ENCODE peak calls at places on chromosome 13, in four cellular contexts. One of them, this sample, is unnamed.

GRCh38 chr13:34469212-34469983 is 472.7 kb upstream of the NBEA start:
- DNase-seq in left ventricle myocardium inferior: no peak
- DNase-seq in ovary: no peak
- DNase-seq in heart right ventricle: no peak
- DNase-seq in this sample: no peak

GRCh38 chr13:39148513-39148961 is 110.3 kb downstream of the NHLRC3 start:
- DNase-seq in left ventricle myocardium inferior: no peak
- DNase-seq in ovary: no peak
- DNase-seq in heart right ventricle: no peak
- DNase-seq in this sample: no peak

GRCh38 chr13:111429064-111429558 is 108.7 kb downstream of the TEX29 start:
- DNase-seq in left ventricle myocardium inferior: no peak
- DNase-seq in ovary: no peak
- DNase-seq in heart right ventricle: peak; percentile 17
- DNase-seq in this sample: no peak

GRCh38 chr13:42478531-42479156 is 95.3 kb upstream of the TNFSF11 start:
- DNase-seq in left ventricle myocardium inferior: no peak
- DNase-seq in ovary: no peak
- DNase-seq in heart right ventricle: no peak
- DNase-seq in this sample: no peak

GRCh38 chr13:100363874-100364273 is 224.7 kb downstream of the GGACT start:
- DNase-seq in left ventricle myocardium inferior: no peak
- DNase-seq in ovary: no peak
- DNase-seq in heart right ventricle: no peak
- DNase-seq in this sample: no peak

GRCh38 chr13:25371608-25372274 is at the start of gene ATP8A2:
- DNase-seq in left ventricle myocardium inferior: no peak
- DNase-seq in ovary: no peak
- DNase-seq in heart right ventricle: no peak
- DNase-seq in this sample: no peak

GRCh38 chr13:36919206-36919832 is 719 bp downstream of the SMAD9 start:
- DNase-seq in left ventricle myocardium inferior: peak; percentile 37
- DNase-seq in ovary: peak; percentile 33
- DNase-seq in heart right ventricle: peak; percentile 29
- DNase-seq in this sample: peak; percentile 66

GRCh38 chr13:76992548-76993001 is 694 bp downstream of the CLN5 start:
- DNase-seq in left ventricle myocardium inferior: no peak
- DNase-seq in ovary: peak; percentile 25
- DNase-seq in heart right ventricle: peak; percentile 16
- DNase-seq in this sample: peak; percentile 36

GRCh38 chr13:82878536-82878935 is 1003.7 kb downstream of the SLITRK1 start:
- DNase-seq in left ventricle myocardium inferior: no peak
- DNase-seq in ovary: no peak
- DNase-seq in heart right ventricle: no peak
- DNase-seq in this sample: no peak

GRCh38 chr13:84139561-84140158 is 257.4 kb upstream of the SLITRK1 start:
- DNase-seq in left ventricle myocardium inferior: no peak
- DNase-seq in ovary: no peak
- DNase-seq in heart right ventricle: no peak
- DNase-seq in this sample: no peak

GRCh38 chr13:84132491-84132890 is 250.2 kb upstream of the SLITRK1 start:
- DNase-seq in left ventricle myocardium inferior: no peak
- DNase-seq in ovary: no peak
- DNase-seq in heart right ventricle: no peak
- DNase-seq in this sample: no peak

GRCh38 chr13:84136582-84136981 is 254.3 kb upstream of the SLITRK1 start:
- DNase-seq in left ventricle myocardium inferior: no peak
- DNase-seq in ovary: no peak
- DNase-seq in heart right ventricle: no peak
- DNase-seq in this sample: no peak

GRCh38 chr13:84137292-84137691 is 255.0 kb upstream of the SLITRK1 start:
- DNase-seq in left ventricle myocardium inferior: no peak
- DNase-seq in ovary: no peak
- DNase-seq in heart right ventricle: no peak
- DNase-seq in this sample: no peak
- H3K27ac ChIP-seq in left ventricle myocardium inferior: no peak overlapping the region
- H3K27ac ChIP-seq in ovary: no peak overlapping the region
- H3K27ac ChIP-seq in heart right ventricle: no peak overlapping the region
- H3K27ac ChIP-seq in this sample: no peak overlapping the region

GRCh38 chr13:112818698-112819045 is 128.8 kb downstream of the ATP11A start:
- DNase-seq in left ventricle myocardium inferior: no peak
- DNase-seq in ovary: no peak
- DNase-seq in heart right ventricle: no peak
- DNase-seq in this sample: no peak
- H3K36me3 ChIP-seq in left ventricle myocardium inferior: peaks cover 66% of the 10 kb centered on the region
- H3K36me3 ChIP-seq in ovary: no peaks in the 10 kb centered on the region
- H3K36me3 ChIP-seq in heart right ventricle: peaks cover 97% of the 10 kb centered on the region
- H3K36me3 ChIP-seq in this sample: peaks cover 31% of the 10 kb centered on the region

GRCh38 chr13:45333251-45333972 is 7.6 kb downstream of the TPT1 start:
- DNase-seq in left ventricle myocardium inferior: no peak
- DNase-seq in ovary: no peak
- DNase-seq in heart right ventricle: no peak
- DNase-seq in this sample: no peak

GRCh38 chr13:45336025-45336800 is 4.8 kb downstream of the TPT1 start:
- DNase-seq in left ventricle myocardium inferior: no peak
- DNase-seq in ovary: no peak
- DNase-seq in heart right ventricle: no peak
- DNase-seq in this sample: no peak

GRCh38 chr13:45332831-45333219 is 8.2 kb downstream of the TPT1 start:
- DNase-seq in left ventricle myocardium inferior: no peak
- DNase-seq in ovary: no peak
- DNase-seq in heart right ventricle: no peak
- DNase-seq in this sample: no peak

GRCh38 chr13:45335397-45336024 is 5.5 kb downstream of the TPT1 start:
- DNase-seq in left ventricle myocardium inferior: no peak
- DNase-seq in ovary: no peak
- DNase-seq in heart right ventricle: no peak
- DNase-seq in this sample: no peak

DNA sequence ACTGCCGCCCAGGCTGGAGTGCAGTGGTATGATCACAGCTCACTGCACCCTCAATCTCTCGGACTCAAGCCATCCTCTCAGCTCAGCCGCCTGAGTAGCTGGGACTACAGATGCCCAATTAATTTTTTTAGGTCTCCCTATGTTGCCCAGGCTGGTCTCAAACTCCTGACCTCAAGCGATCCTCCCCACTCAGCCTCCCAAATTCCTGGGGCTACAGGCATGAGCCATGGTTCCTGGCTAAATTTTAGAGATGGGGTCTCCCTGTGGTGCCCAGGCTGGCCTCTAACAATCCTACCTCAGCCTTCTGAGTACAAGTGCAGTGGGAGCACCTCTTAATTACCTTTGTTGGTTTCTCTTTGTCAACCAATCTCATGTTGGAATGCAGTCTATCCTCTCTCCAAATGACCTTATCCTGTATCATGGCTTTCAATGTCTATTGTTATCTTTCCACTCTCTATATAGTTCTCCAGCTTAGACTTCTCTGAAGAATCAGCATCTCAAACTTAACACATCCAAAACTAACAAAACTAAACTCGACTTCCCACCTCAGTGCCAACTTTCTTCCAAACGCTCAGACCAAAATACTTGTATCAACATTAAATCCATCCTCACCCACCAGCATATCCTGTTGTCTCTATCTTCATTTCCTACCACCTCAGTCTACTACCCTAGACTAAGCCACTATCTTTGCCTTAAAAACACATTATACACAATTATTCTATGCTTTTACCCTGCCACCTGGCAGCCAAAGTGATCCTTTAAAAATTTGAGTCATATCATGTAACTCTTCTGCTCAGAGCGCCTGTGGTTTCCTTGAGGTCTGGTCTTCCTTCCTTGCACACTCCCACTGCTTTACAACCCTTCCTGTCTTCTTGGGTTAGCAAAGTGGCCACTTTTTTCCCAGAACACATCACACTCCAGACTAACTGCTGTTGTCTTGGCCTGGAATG is 6.7 kb downstream of the TPT1 start:
- DNase-seq in left ventricle myocardium inferior: no peak
- DNase-seq in ovary: no peak
- DNase-seq in heart right ventricle: no peak
- DNase-seq in this sample: no peak
- H3K27ac ChIP-seq in left ventricle myocardium inferior: peak overlapping the region; percentile 16
- H3K27ac ChIP-seq in ovary: no peak overlapping the region
- H3K27ac ChIP-seq in heart right ventricle: no peak overlapping the region
- H3K27ac ChIP-seq in this sample: peak overlapping the region; percentile 4

DNA sequence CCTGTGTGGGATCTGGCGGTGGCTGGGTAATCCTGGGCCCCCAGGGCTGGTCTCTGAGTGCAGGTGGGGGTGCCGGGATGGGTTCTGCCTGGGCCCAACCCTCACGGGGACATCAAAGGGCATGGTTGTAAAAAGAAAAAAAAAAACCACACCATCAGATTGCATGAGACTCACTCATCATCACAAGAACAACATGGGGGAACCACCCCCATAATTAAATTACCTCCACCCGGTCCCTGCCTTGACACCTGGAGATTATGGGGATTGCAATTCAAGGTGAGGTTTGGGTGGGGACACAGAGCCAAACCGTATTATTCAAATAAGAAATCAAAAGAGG is 14.3 kb downstream of the C1QTNF9 start:
- DNase-seq in left ventricle myocardium inferior: no peak
- DNase-seq in ovary: no peak
- DNase-seq in heart right ventricle: no peak
- DNase-seq in this sample: no peak
- H3K36me3 ChIP-seq in left ventricle myocardium inferior: no peaks in the 10 kb centered on the region
- H3K36me3 ChIP-seq in ovary: no peaks in the 10 kb centered on the region
- H3K36me3 ChIP-seq in heart right ventricle: no peaks in the 10 kb centered on the region
- H3K36me3 ChIP-seq in this sample: no peaks in the 10 kb centered on the region

DNA sequence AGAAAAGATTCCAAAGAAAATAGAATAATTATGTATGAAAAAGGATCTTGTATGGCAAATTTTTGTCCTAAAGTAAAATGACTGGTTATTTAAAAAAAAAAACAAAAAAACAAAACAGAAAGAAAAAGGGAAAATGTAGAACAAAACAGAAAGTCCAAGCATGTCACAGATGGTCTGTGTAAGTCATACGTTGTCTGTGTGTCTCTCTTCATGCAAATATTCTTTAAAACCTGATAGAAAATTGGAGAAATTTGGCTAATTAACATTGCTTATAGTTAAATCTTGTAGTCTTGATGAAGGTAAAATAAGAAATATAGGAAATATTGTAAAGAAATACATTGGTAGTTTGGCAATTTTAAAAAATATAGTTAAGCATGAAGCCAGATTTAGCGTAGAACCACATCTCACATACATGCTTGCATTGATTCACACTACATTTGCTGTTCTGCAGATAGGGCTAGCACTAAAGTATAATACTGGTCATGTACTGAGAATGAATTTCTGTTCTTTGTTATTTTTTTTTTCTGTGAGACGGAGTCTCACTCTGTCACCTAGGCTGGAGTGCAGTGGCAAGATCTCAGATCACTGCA is 58.4 kb downstream of the SPRYD7 start:
- DNase-seq in left ventricle myocardium inferior: no peak
- DNase-seq in ovary: no peak
- DNase-seq in heart right ventricle: no peak
- DNase-seq in this sample: no peak
- H3K27ac ChIP-seq in left ventricle myocardium inferior: no peak overlapping the region
- H3K27ac ChIP-seq in ovary: no peak overlapping the region
- H3K27ac ChIP-seq in heart right ventricle: no peak overlapping the region
- H3K27ac ChIP-seq in this sample: no peak overlapping the region

GRCh38 chr13:49452725-49453457 is 8.8 kb downstream of the SETDB2 start:
- DNase-seq in left ventricle myocardium inferior: no peak
- DNase-seq in ovary: no peak
- DNase-seq in heart right ventricle: no peak
- DNase-seq in this sample: no peak

GRCh38 chr13:49456156-49456555 is 12.1 kb downstream of the SETDB2 start:
- DNase-seq in left ventricle myocardium inferior: no peak
- DNase-seq in ovary: no peak
- DNase-seq in heart right ventricle: no peak
- DNase-seq in this sample: no peak

GRCh38 chr13:49453465-49453864 is 9.4 kb downstream of the SETDB2 start:
- DNase-seq in left ventricle myocardium inferior: no peak
- DNase-seq in ovary: no peak
- DNase-seq in heart right ventricle: no peak
- DNase-seq in this sample: no peak

GRCh38 chr13:49454388-49455015 is 10.4 kb downstream of the SETDB2 start:
- DNase-seq in left ventricle myocardium inferior: no peak
- DNase-seq in ovary: no peak
- DNase-seq in heart right ventricle: no peak
- DNase-seq in this sample: no peak

DNA sequence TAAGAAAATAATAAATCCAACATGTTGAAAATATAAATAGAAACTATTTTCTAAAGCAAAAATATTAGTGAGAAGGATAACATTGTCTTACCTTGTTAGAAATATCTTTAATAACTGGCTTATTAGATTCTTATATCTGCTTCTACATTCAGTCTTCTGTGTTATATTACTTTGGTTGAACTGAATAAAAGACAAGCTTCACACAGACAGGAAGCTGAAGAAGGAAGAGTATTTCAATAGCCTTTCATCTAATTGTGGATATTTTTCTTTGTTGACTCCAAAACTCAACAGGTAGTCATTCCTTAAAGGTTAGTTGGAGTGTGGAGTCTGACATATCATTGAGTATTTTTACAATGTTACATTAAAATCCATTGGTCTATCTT is 10.9 kb downstream of the SETDB2 start:
- DNase-seq in left ventricle myocardium inferior: no peak
- DNase-seq in ovary: no peak
- DNase-seq in heart right ventricle: no peak
- DNase-seq in this sample: no peak
- H3K36me3 ChIP-seq in left ventricle myocardium inferior: peaks cover under 1% of the 10 kb centered on the region
- H3K36me3 ChIP-seq in ovary: no peaks in the 10 kb centered on the region
- H3K36me3 ChIP-seq in heart right ventricle: peaks cover 21% of the 10 kb centered on the region
- H3K36me3 ChIP-seq in this sample: no peaks in the 10 kb centered on the region

GRCh38 chr13:32837307-32837972 is 178.8 kb upstream of the KL start:
- DNase-seq in left ventricle myocardium inferior: no peak
- DNase-seq in ovary: no peak
- DNase-seq in heart right ventricle: no peak
- DNase-seq in this sample: no peak
- H3K27ac ChIP-seq in left ventricle myocardium inferior: no peak overlapping the region
- H3K27ac ChIP-seq in ovary: no peak overlapping the region
- H3K27ac ChIP-seq in heart right ventricle: no peak overlapping the region
- H3K27ac ChIP-seq in this sample: no peak overlapping the region

DNA sequence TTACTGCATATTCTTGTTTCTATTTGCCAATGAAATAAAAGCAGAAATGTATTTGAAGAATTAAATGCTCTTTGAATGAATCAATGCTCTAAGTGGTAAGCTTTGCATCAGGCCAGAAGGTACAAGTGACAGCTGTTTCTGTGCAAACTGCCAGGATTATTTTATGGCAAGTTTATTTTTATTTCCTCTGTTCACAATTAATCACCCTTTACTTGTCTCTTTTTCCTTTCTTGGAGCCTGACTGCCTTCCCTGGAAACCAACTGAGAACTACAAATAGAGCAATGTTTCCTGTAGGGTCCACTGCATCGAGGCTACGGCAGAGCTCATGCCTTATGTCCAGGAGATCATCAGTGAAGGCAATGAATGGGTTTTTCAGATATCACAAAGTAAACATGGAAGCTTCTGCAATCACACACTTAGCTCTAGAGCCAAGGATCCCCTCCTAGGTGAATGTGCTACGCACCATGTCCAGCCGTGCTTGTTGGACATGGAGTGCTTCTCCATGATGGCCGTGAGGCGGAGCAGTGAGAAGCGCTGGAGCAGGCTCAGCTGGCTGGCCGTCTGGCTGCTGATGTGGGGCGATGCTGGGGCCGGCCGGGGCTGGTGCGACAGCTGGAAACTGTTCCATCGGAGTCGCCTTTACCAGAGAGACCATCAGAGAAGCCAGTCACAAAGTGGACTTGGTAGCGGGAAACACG is 110.8 kb downstream of the KL start:
- DNase-seq in left ventricle myocardium inferior: peak; percentile 40
- DNase-seq in ovary: no peak
- DNase-seq in heart right ventricle: no peak
- DNase-seq in this sample: no peak
- H3K36me3 ChIP-seq in left ventricle myocardium inferior: peaks cover 57% of the 10 kb centered on the region
- H3K36me3 ChIP-seq in ovary: no peaks in the 10 kb centered on the region
- H3K36me3 ChIP-seq in heart right ventricle: peaks cover 51% of the 10 kb centered on the region
- H3K36me3 ChIP-seq in this sample: peaks cover 43% of the 10 kb centered on the region